ENCODE peak calls at places on chromosomes 7 and 10, in eight cellular contexts. One of them, this sample, is unnamed.

GRCh38 chr10:73244866-73245477 is 2.1 kb downstream of the DNAJC9 start:
- DNase-seq in heart right ventricle: no peak
- DNase-seq in K562: peak
- DNase-seq in prostate gland: no peak
- DNase-seq in breast epithelium: no peak
- DNase-seq in right atrium auricular region: no peak
- DNase-seq in choroid plexus epithelial cell: peak
- DNase-seq in adrenal gland: no peak
- DNase-seq in this sample: no peak

GRCh38 chr10:66836057-66836456 is 89.8 kb upstream of the LRRTM3 start:
- DNase-seq in heart right ventricle: no peak
- DNase-seq in K562: no peak
- DNase-seq in prostate gland: no peak
- DNase-seq in breast epithelium: no peak
- DNase-seq in right atrium auricular region: no peak
- DNase-seq in choroid plexus epithelial cell: peak
- DNase-seq in adrenal gland: no peak
- DNase-seq in this sample: no peak

GRCh38 chr7:147419001-147419400 is 1171.6 kb upstream of the C7orf33 start:
- DNase-seq in heart right ventricle: no peak
- DNase-seq in K562: no peak
- DNase-seq in prostate gland: no peak
- DNase-seq in breast epithelium: no peak
- DNase-seq in right atrium auricular region: no peak
- DNase-seq in choroid plexus epithelial cell: peak
- DNase-seq in adrenal gland: no peak
- DNase-seq in this sample: peak

GRCh38 chr10:77179015-77179695 is 458.5 kb downstream of the KCNMA1 start:
- DNase-seq in heart right ventricle: peak
- DNase-seq in K562: no peak
- DNase-seq in prostate gland: peak
- DNase-seq in breast epithelium: no peak
- DNase-seq in right atrium auricular region: peak
- DNase-seq in choroid plexus epithelial cell: peak
- DNase-seq in adrenal gland: peak
- DNase-seq in this sample: peak

GRCh38 chr10:122162566-122163181 is 108.4 kb upstream of the BTBD16 start:
- DNase-seq in heart right ventricle: no peak
- DNase-seq in K562: no peak
- DNase-seq in prostate gland: no peak
- DNase-seq in breast epithelium: no peak
- DNase-seq in right atrium auricular region: no peak
- DNase-seq in choroid plexus epithelial cell: no peak
- DNase-seq in adrenal gland: no peak
- DNase-seq in this sample: no peak

GRCh38 chr10:18860591-18861205 is 187.9 kb upstream of the MALRD1 start:
- DNase-seq in heart right ventricle: no peak
- DNase-seq in K562: no peak
- DNase-seq in prostate gland: no peak
- DNase-seq in breast epithelium: no peak
- DNase-seq in right atrium auricular region: no peak
- DNase-seq in choroid plexus epithelial cell: peak
- DNase-seq in adrenal gland: no peak
- DNase-seq in this sample: peak

GRCh38 chr7:80153446-80153845 is 18.8 kb downstream of the GNAI1 start:
- DNase-seq in heart right ventricle: no peak
- DNase-seq in K562: no peak
- DNase-seq in prostate gland: no peak
- DNase-seq in breast epithelium: no peak
- DNase-seq in right atrium auricular region: no peak
- DNase-seq in choroid plexus epithelial cell: peak
- DNase-seq in adrenal gland: no peak
- DNase-seq in this sample: no peak

GRCh38 chr7:13293264-13294002 is 606.0 kb downstream of the ARL4A start:
- DNase-seq in heart right ventricle: no peak
- DNase-seq in K562: no peak
- DNase-seq in prostate gland: no peak
- DNase-seq in breast epithelium: no peak
- DNase-seq in right atrium auricular region: no peak
- DNase-seq in choroid plexus epithelial cell: peak
- DNase-seq in adrenal gland: no peak
- DNase-seq in this sample: no peak

GRCh38 chr10:52353960-52354394 is 39.9 kb downstream of the DKK1 start:
- DNase-seq in heart right ventricle: no peak
- DNase-seq in K562: no peak
- DNase-seq in prostate gland: no peak
- DNase-seq in breast epithelium: no peak
- DNase-seq in right atrium auricular region: no peak
- DNase-seq in choroid plexus epithelial cell: peak
- DNase-seq in adrenal gland: no peak
- DNase-seq in this sample: no peak

GRCh38 chr10:35552622-35553342 is 52.4 kb upstream of the GJD4 start:
- DNase-seq in heart right ventricle: no peak
- DNase-seq in K562: no peak
- DNase-seq in prostate gland: no peak
- DNase-seq in breast epithelium: no peak
- DNase-seq in right atrium auricular region: no peak
- DNase-seq in choroid plexus epithelial cell: peak
- DNase-seq in adrenal gland: no peak
- DNase-seq in this sample: no peak

GRCh38 chr7:35695628-35695888 is 623 bp upstream of the HERPUD2 start:
- DNase-seq in heart right ventricle: no peak
- DNase-seq in K562: no peak
- DNase-seq in prostate gland: no peak
- DNase-seq in breast epithelium: no peak
- DNase-seq in right atrium auricular region: no peak
- DNase-seq in choroid plexus epithelial cell: no peak
- DNase-seq in adrenal gland: no peak
- DNase-seq in this sample: no peak

GRCh38 chr10:86651631-86652331 is 2.6 kb upstream of the OPN4 start:
- DNase-seq in heart right ventricle: no peak
- DNase-seq in K562: no peak
- DNase-seq in prostate gland: no peak
- DNase-seq in breast epithelium: peak
- DNase-seq in right atrium auricular region: peak
- DNase-seq in choroid plexus epithelial cell: no peak
- DNase-seq in adrenal gland: peak
- DNase-seq in this sample: no peak

GRCh38 chr7:23058412-23059096 is 44.6 kb upstream of the HYCC1 start:
- DNase-seq in heart right ventricle: no peak
- DNase-seq in K562: no peak
- DNase-seq in prostate gland: no peak
- DNase-seq in breast epithelium: no peak
- DNase-seq in right atrium auricular region: no peak
- DNase-seq in choroid plexus epithelial cell: no peak
- DNase-seq in adrenal gland: no peak
- DNase-seq in this sample: no peak

GRCh38 chr10:45580781-45581496 is 91.6 kb downstream of the ZFAND4 start:
- DNase-seq in heart right ventricle: no peak
- DNase-seq in K562: peak
- DNase-seq in prostate gland: no peak
- DNase-seq in breast epithelium: no peak
- DNase-seq in right atrium auricular region: no peak
- DNase-seq in choroid plexus epithelial cell: no peak
- DNase-seq in adrenal gland: no peak
- DNase-seq in this sample: no peak

GRCh38 chr10:15740261-15740660 is 20.5 kb upstream of the ITGA8 start:
- DNase-seq in heart right ventricle: no peak
- DNase-seq in K562: no peak
- DNase-seq in prostate gland: no peak
- DNase-seq in breast epithelium: no peak
- DNase-seq in right atrium auricular region: no peak
- DNase-seq in choroid plexus epithelial cell: no peak
- DNase-seq in adrenal gland: no peak
- DNase-seq in this sample: no peak

GRCh38 chr10:80487422-80487785 is 33.3 kb downstream of the TSPAN14 start:
- DNase-seq in heart right ventricle: no peak
- DNase-seq in K562: no peak
- DNase-seq in prostate gland: no peak
- DNase-seq in breast epithelium: no peak
- DNase-seq in right atrium auricular region: no peak
- DNase-seq in choroid plexus epithelial cell: no peak
- DNase-seq in adrenal gland: no peak
- DNase-seq in this sample: no peak

GRCh38 chr7:151872531-151873401 is 4.1 kb downstream of the PRKAG2 start:
- DNase-seq in heart right ventricle: no peak
- DNase-seq in K562: no peak
- DNase-seq in prostate gland: no peak
- DNase-seq in breast epithelium: no peak
- DNase-seq in right atrium auricular region: no peak
- DNase-seq in choroid plexus epithelial cell: no peak
- DNase-seq in adrenal gland: no peak
- DNase-seq in this sample: no peak

GRCh38 chr10:103645141-103646054 is 151.9 kb downstream of the NEURL1 start:
- DNase-seq in heart right ventricle: peak
- DNase-seq in K562: no peak
- DNase-seq in prostate gland: peak
- DNase-seq in breast epithelium: no peak
- DNase-seq in right atrium auricular region: peak
- DNase-seq in choroid plexus epithelial cell: peak
- DNase-seq in adrenal gland: peak
- DNase-seq in this sample: no peak

GRCh38 chr7:84248267-84248666 is 53.7 kb upstream of the SEMA3A start:
- DNase-seq in heart right ventricle: no peak
- DNase-seq in K562: no peak
- DNase-seq in prostate gland: no peak
- DNase-seq in breast epithelium: no peak
- DNase-seq in right atrium auricular region: no peak
- DNase-seq in choroid plexus epithelial cell: peak
- DNase-seq in adrenal gland: peak
- DNase-seq in this sample: no peak

GRCh38 chr10:99630439-99630838 is 10.2 kb upstream of the SLC25A28 start:
- DNase-seq in heart right ventricle: no peak
- DNase-seq in K562: peak
- DNase-seq in prostate gland: peak
- DNase-seq in breast epithelium: no peak
- DNase-seq in right atrium auricular region: no peak
- DNase-seq in choroid plexus epithelial cell: peak
- DNase-seq in adrenal gland: peak
- DNase-seq in this sample: peak

GRCh38 chr7:143329471-143330170 is 13.7 kb downstream of the CLCN1 start:
- DNase-seq in heart right ventricle: no peak
- DNase-seq in K562: no peak
- DNase-seq in prostate gland: no peak
- DNase-seq in breast epithelium: no peak
- DNase-seq in right atrium auricular region: no peak
- DNase-seq in choroid plexus epithelial cell: no peak
- DNase-seq in adrenal gland: no peak
- DNase-seq in this sample: no peak
- TF ChIP-seq CTCF in heart right ventricle: no peak
- TF ChIP-seq CTCF in K562: peak
- TF ChIP-seq CTCF in prostate gland: no peak
- TF ChIP-seq CTCF in breast epithelium: no peak
- TF ChIP-seq CTCF in right atrium auricular region: no peak
- TF ChIP-seq CTCF in choroid plexus epithelial cell: no peak
- TF ChIP-seq CTCF in adrenal gland: no peak
- TF ChIP-seq CTCF in this sample: no peak

DNA sequence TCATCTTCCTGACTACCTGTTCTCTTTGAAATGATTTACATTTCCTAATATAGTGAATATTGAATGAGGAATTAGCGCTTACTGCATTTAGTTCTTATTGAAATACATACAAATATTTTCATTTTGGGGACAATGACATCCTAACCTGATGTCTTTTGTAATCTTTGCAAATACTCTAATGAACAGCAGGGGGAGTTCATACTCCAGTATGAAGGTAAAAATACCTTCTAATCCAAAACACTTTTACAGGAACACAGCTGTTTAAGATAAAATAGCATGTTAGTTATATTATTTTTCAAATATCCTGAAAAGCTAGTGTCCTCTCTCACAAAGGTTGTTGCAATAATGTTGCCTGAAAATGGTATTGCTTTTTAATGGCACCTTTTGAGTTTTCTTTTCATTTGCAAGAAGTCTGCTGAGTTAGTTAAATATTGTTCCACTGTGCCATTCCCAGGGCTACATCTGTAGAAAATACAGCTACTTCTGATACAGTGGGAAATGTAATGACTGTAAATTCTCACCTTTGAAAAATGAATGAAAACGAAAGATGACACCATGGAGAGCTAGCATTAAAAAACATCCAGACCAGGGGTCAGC is 400.0 kb downstream of the PHF14 start:
- DNase-seq in heart right ventricle: no peak
- DNase-seq in K562: peak
- DNase-seq in prostate gland: no peak
- DNase-seq in breast epithelium: no peak
- DNase-seq in right atrium auricular region: no peak
- DNase-seq in choroid plexus epithelial cell: peak
- DNase-seq in adrenal gland: no peak
- DNase-seq in this sample: peak
- TF ChIP-seq CTCF in heart right ventricle: peak
- TF ChIP-seq CTCF in K562: peak
- TF ChIP-seq CTCF in prostate gland: peak
- TF ChIP-seq CTCF in breast epithelium: peak
- TF ChIP-seq CTCF in right atrium auricular region: peak
- TF ChIP-seq CTCF in choroid plexus epithelial cell: peak
- TF ChIP-seq CTCF in adrenal gland: peak
- TF ChIP-seq CTCF in this sample: peak

GRCh38 chr7:124843336-124843735 is 77.7 kb upstream of the GPR37 start:
- DNase-seq in heart right ventricle: no peak
- DNase-seq in K562: no peak
- DNase-seq in prostate gland: no peak
- DNase-seq in breast epithelium: no peak
- DNase-seq in right atrium auricular region: no peak
- DNase-seq in choroid plexus epithelial cell: no peak
- DNase-seq in adrenal gland: no peak
- DNase-seq in this sample: no peak

GRCh38 chr7:124839687-124840086 is 74.1 kb upstream of the GPR37 start:
- DNase-seq in heart right ventricle: no peak
- DNase-seq in K562: no peak
- DNase-seq in prostate gland: no peak
- DNase-seq in breast epithelium: no peak
- DNase-seq in right atrium auricular region: no peak
- DNase-seq in choroid plexus epithelial cell: no peak
- DNase-seq in adrenal gland: no peak
- DNase-seq in this sample: no peak

GRCh38 chr7:124840435-124840834 is 74.8 kb upstream of the GPR37 start:
- DNase-seq in heart right ventricle: no peak
- DNase-seq in K562: peak
- DNase-seq in prostate gland: no peak
- DNase-seq in breast epithelium: no peak
- DNase-seq in right atrium auricular region: no peak
- DNase-seq in choroid plexus epithelial cell: peak
- DNase-seq in adrenal gland: no peak
- DNase-seq in this sample: no peak
- TF ChIP-seq CTCF in heart right ventricle: no peak
- TF ChIP-seq CTCF in K562: peak
- TF ChIP-seq CTCF in prostate gland: no peak
- TF ChIP-seq CTCF in breast epithelium: no peak
- TF ChIP-seq CTCF in right atrium auricular region: no peak
- TF ChIP-seq CTCF in choroid plexus epithelial cell: peak
- TF ChIP-seq CTCF in adrenal gland: peak
- TF ChIP-seq CTCF in this sample: peak

DNA sequence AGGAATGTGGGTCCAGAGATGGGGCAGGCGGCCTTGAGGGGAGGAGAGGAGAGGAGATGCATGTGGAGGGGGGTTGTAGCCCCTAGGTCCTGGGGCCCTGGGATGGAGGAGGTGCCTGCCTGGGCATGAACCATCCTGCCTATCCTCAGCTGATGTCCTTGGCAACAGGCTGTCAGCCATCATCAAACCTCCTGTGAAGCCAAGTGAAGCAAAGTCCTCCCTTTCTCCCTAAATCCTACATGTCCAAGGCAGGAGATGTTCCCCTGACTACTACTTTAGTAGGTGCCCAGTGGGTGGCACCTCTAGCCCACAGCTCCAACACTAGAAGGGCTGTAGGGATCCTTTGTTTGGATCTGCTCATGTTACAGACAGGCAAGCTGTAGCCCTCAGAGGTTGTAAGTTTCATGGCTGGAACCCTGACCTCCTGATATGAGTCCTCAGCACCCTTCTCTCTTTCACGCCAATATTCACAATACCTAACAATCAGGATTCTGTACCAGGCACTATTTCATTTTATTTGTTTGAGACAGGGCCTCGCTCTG is 66.6 kb upstream of the SYPL1 start:
- DNase-seq in heart right ventricle: no peak
- DNase-seq in K562: peak
- DNase-seq in prostate gland: peak
- DNase-seq in breast epithelium: no peak
- DNase-seq in right atrium auricular region: no peak
- DNase-seq in choroid plexus epithelial cell: peak
- DNase-seq in adrenal gland: no peak
- DNase-seq in this sample: no peak
- TF ChIP-seq CTCF in heart right ventricle: peak
- TF ChIP-seq CTCF in K562: peak
- TF ChIP-seq CTCF in prostate gland: peak
- TF ChIP-seq CTCF in breast epithelium: no peak
- TF ChIP-seq CTCF in right atrium auricular region: peak
- TF ChIP-seq CTCF in choroid plexus epithelial cell: peak
- TF ChIP-seq CTCF in adrenal gland: peak
- TF ChIP-seq CTCF in this sample: no peak